ENCODE peak calls at places on chromosomes 11 and 22, in eight cellular contexts. C is A549, X is K562, P is H1, R is HCT116, U is HepG2, B is GM12878, Y is SK-N-SH. I is an unnamed sample.

GRCh38 chr11:97345031-97345430 is 955.2 kb downstream of the JRKL start:
- DNase-seq in C (no peak), X (no peak), P (no peak), R (no peak), U (no peak), B (no peak), Y (no peak), I (no peak)

GRCh38 chr11:72683782-72684200 is 9.6 kb upstream of the PDE2A start:
- DNase-seq in C (peak), X (peak), P (peak), R (no peak), U (peak), B (no peak), Y (peak), I (peak)

GRCh38 chr11:35242843-35243242 is 103.9 kb downstream of the CD44 start:
- DNase-seq in C (no peak), X (no peak), P (no peak), R (no peak), U (no peak), B (no peak), Y (no peak), I (no peak)

GRCh38 chr11:128086794-128087193 is 500.6 kb downstream of the ETS1 start:
- DNase-seq in C (no peak), X (no peak), P (no peak), R (no peak), U (no peak), B (no peak), Y (no peak), I (peak)

GRCh38 chr22:37607010-37607911 is 1.4 kb upstream of the GGA1 start:
- DNase-seq in C (peak), X (peak), P (peak), R (peak), U (peak), B (peak), Y (peak), I (peak)

GRCh38 chr11:112516261-112516660 is 255.6 kb upstream of the PLET1 start:
- DNase-seq in C (no peak), X (no peak), P (no peak), R (no peak), U (no peak), B (no peak), Y (no peak), I (no peak)

GRCh38 chr11:46120361-46120710 is 918 bp downstream of the PHF21A start:
- DNase-seq in C (no peak), X (no peak), P (no peak), R (no peak), U (no peak), B (no peak), Y (no peak), I (no peak)

GRCh38 chr22:19876941-19877625 is 22.4 kb upstream of the GNB1L start:
- DNase-seq in C (no peak), X (no peak), P (peak), R (no peak), U (no peak), B (no peak), Y (peak), I (no peak)

GRCh38 chr22:25903294-25903693 is 161.3 kb downstream of the MYO18B start:
- DNase-seq in C (peak), X (peak), P (peak), R (peak), U (no peak), B (no peak), Y (peak), I (peak)

GRCh38 chr22:26367402-26368245 is 61.4 kb upstream of the ASPHD2 start:
- DNase-seq in C (peak), X (peak), P (peak), R (peak), U (peak), B (no peak), Y (peak), I (peak)

GRCh38 chr11:16973565-16973964 is 40.6 kb downstream of the PLEKHA7 start:
- DNase-seq in C (no peak), X (no peak), P (no peak), R (no peak), U (no peak), B (no peak), Y (no peak), I (no peak)

GRCh38 chr22:32079110-32080089 is 36.3 kb downstream of the SLC5A1 start:
- DNase-seq in C (peak), X (no peak), P (no peak), R (peak), U (no peak), B (no peak), Y (no peak), I (no peak)

GRCh38 chr11:65430406-65431217 is 8.0 kb downstream of the NEAT1 start:
- DNase-seq in C (peak), X (peak), P (no peak), R (no peak), U (no peak), B (no peak), Y (no peak), I (peak)

GRCh38 chr11:95917188-95918036 is 6.5 kb downstream of the MTMR2 start:
- DNase-seq in C (no peak), X (no peak), P (no peak), R (no peak), U (no peak), B (no peak), Y (peak), I (no peak)

GRCh38 chr11:115379528-115379927 is 124.7 kb downstream of the CADM1 start:
- DNase-seq in C (peak), X (no peak), P (no peak), R (no peak), U (no peak), B (peak), Y (no peak), I (no peak)

GRCh38 chr11:19083166-19083565 is 22.6 kb upstream of the MRGPRX2 start:
- DNase-seq in C (no peak), X (no peak), P (no peak), R (no peak), U (no peak), B (no peak), Y (no peak), I (no peak)

GRCh38 chr22:19962909-19963806 is 21.5 kb upstream of the TXNRD2 start:
- DNase-seq in C (no peak), X (no peak), P (peak), R (peak), U (peak), B (no peak), Y (no peak), I (peak)

GRCh38 chr11:40797981-40798380 is 661.5 kb downstream of the LRRC4C start:
- DNase-seq in C (no peak), X (no peak), P (no peak), R (no peak), U (no peak), B (no peak), Y (no peak), I (no peak)

GRCh38 chr11:118806400-118806799 is 15.4 kb upstream of the DDX6 start:
- DNase-seq in C (no peak), X (no peak), P (no peak), R (no peak), U (no peak), B (no peak), Y (no peak), I (no peak)

GRCh38 chr11:64007160-64007628 is 21.0 kb downstream of the OTUB1 start:
- DNase-seq in C (peak), X (peak), P (peak), R (no peak), U (no peak), B (no peak), Y (peak), I (no peak)

GRCh38 chr22:49628351-49629023 is 199.2 kb downstream of the BRD1 start:
- DNase-seq in C (no peak), X (no peak), P (no peak), R (no peak), U (no peak), B (no peak), Y (no peak), I (no peak)

GRCh38 chr22:49574861-49575702 is 252.6 kb downstream of the BRD1 start:
- DNase-seq in C (no peak), X (no peak), P (no peak), R (no peak), U (no peak), B (no peak), Y (peak), I (no peak)

GRCh38 chr22:44437493-44438015 is 60.5 kb downstream of the RTL6 start:
- DNase-seq in C (no peak), X (no peak), P (no peak), R (no peak), U (no peak), B (no peak), Y (no peak), I (no peak)

GRCh38 chr22:40363059-40363458 is 7.3 kb upstream of the SGSM3 start:
- DNase-seq in C (no peak), X (no peak), P (no peak), R (no peak), U (no peak), B (no peak), Y (no peak), I (no peak)

GRCh38 chr11:125053167-125053566 is 9.9 kb upstream of the SLC37A2 start:
- DNase-seq in C (no peak), X (no peak), P (no peak), R (no peak), U (no peak), B (no peak), Y (no peak), I (no peak)

GRCh38 chr11:61482513-61482912 is 26.0 kb upstream of the LRRC10B start:
- DNase-seq in C (peak), X (peak), P (peak), R (no peak), U (no peak), B (no peak), Y (peak), I (peak)

GRCh38 chr11:18865951-18866350 is 73.3 kb downstream of the MRGPRX1 start:
- DNase-seq in C (no peak), X (no peak), P (no peak), R (no peak), U (no peak), B (no peak), Y (no peak), I (no peak)

GRCh38 chr11:120129570-120129969 is 8.3 kb downstream of the TRIM29 start:
- DNase-seq in C (no peak), X (no peak), P (no peak), R (no peak), U (no peak), B (no peak), Y (no peak), I (no peak)
- H3K4me3 ChIP-seq in C (no peak), X (no peak), P (no peak), R (no peak), U (no peak), B (no peak), Y (no peak), I (no peak)

GRCh38 chr11:104095791-104096190 is 59.4 kb downstream of the DDI1 start:
- DNase-seq in C (no peak), X (no peak), P (no peak), R (no peak), U (no peak), B (no peak), Y (no peak), I (no peak)
- TF ChIP-seq MAX in C (no peak), X (no peak), P (no peak), R (no peak), U (no peak), B (no peak), Y (no peak), I (no peak)

GRCh38 chr11:36583667-36584066 is 10.6 kb upstream of the IFTAP start:
- DNase-seq in C (no peak), X (no peak), P (no peak), R (no peak), U (no peak), B (no peak), Y (no peak), I (no peak)
- TF ChIP-seq CTCF in C (no peak), X (no peak), P (peak), R (peak), U (no peak), B (no peak), Y (no peak), I (no peak)

DNA sequence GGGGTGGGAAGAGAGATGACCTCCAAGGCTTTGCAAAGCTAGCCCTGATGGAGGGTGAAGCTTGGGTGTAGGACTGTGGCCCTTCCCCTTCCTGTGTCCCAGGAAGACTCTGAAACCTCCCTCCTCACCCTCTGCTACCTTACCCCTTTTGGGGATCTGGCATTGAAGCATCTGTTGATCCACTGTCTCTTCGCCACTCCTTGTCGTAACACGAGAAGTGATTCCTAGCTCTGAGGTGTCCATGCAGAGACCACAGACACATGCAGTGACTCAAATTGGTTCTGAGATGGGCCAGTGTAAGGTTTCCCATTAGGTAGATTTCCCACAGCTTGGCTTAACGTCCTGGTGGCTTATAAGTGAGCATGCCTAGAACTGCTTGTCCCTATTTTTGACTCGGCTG is 101.4 kb downstream of the ZBTB16 start:
- DNase-seq in C (no peak), X (no peak), P (no peak), R (no peak), U (no peak), B (no peak), Y (no peak), I (no peak)
- H3K4me3 ChIP-seq in C (no peak), X (no peak), P (no peak), R (no peak), U (no peak), B (no peak), Y (no peak), I (no peak)

GRCh38 chr11:122720482-122720881 is 65.0 kb downstream of the UBASH3B start:
- DNase-seq in C (no peak), X (no peak), P (no peak), R (no peak), U (no peak), B (no peak), Y (no peak), I (no peak)

GRCh38 chr11:122723576-122723975 is 68.1 kb downstream of the UBASH3B start:
- DNase-seq in C (no peak), X (no peak), P (no peak), R (no peak), U (no peak), B (no peak), Y (no peak), I (no peak)

GRCh38 chr11:122723106-122723505 is 67.6 kb downstream of the UBASH3B start:
- DNase-seq in C (no peak), X (no peak), P (no peak), R (no peak), U (no peak), B (no peak), Y (no peak), I (no peak)

GRCh38 chr11:122721201-122721963 is 65.9 kb downstream of the UBASH3B start:
- DNase-seq in C (no peak), X (no peak), P (no peak), R (no peak), U (no peak), B (no peak), Y (no peak), I (no peak)

GRCh38 chr11:122721964-122722266 is 66.4 kb downstream of the UBASH3B start:
- DNase-seq in C (no peak), X (no peak), P (no peak), R (peak), U (no peak), B (no peak), Y (no peak), I (peak)
- TF ChIP-seq MAX in C (no peak), X (no peak), P (no peak), R (no peak), U (no peak), B (no peak), Y (peak), I (peak)

GRCh38 chr11:6557063-6557462 is 46.4 kb downstream of the RRP8 start:
- DNase-seq in C (no peak), X (no peak), P (no peak), R (no peak), U (no peak), B (no peak), Y (no peak), I (no peak)

GRCh38 chr11:6554828-6555706 is 48.3 kb downstream of the RRP8 start:
- DNase-seq in C (no peak), X (peak), P (no peak), R (no peak), U (no peak), B (no peak), Y (no peak), I (no peak)

GRCh38 chr11:6553634-6554033 is 49.8 kb downstream of the RRP8 start:
- DNase-seq in C (no peak), X (no peak), P (no peak), R (no peak), U (no peak), B (no peak), Y (no peak), I (no peak)

GRCh38 chr11:6557761-6558674 is 45.4 kb downstream of the RRP8 start:
- DNase-seq in C (no peak), X (no peak), P (no peak), R (no peak), U (no peak), B (no peak), Y (no peak), I (no peak)

GRCh38 chr11:6556139-6556949 is 47.1 kb downstream of the RRP8 start:
- DNase-seq in C (no peak), X (no peak), P (no peak), R (no peak), U (no peak), B (no peak), Y (no peak), I (no peak)
- TF ChIP-seq CTCF in C (no peak), X (no peak), P (no peak), R (no peak), U (no peak), B (no peak), Y (no peak), I (no peak)

DNA sequence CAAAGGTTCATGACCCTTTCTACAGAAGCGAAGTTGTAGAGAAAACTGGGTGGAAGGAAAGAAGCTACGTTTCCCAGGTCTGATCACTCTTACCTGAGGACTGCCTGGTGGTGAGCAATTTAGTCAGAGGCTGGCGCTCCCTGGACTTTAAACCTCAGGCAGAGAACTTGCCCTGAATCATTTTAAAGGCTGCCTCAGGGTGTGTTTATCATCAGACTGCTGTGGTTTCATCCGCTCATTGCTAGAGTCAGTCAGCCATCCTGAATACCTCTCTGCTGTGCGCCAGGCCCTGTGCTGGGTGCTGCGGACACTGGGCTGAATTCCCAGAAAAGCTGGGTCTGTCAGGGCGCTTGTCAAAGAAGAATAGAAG is 2.7 kb downstream of the DTX4 start:
- DNase-seq in C (peak), X (no peak), P (no peak), R (no peak), U (peak), B (no peak), Y (no peak), I (no peak)
- H3K4me3 ChIP-seq in C (no peak), X (no peak), P (peak), R (no peak), U (peak), B (peak), Y (no peak), I (no peak)